ENCODE peak calls at places on chromosomes 2 and 18, in ten cellular contexts. N is lung microvascular endothelial cell, R is pancreas, O is Peyer's patch, Q is prostate gland, C is OCI-LY7, W is mucosa of gallbladder, K is activated T-cell treated with anti-CD3 and anti-CD28 coated beads for 48 hours, H is ascending aorta, A is AG09309. J is an unnamed sample.

GRCh38 chr2:72789241-72789640 is 36.6 kb downstream of the EXOC6B start:
- DNase-seq in W (no peak), Q (no peak), R (no peak), K (no peak), N (no peak), O (no peak), C (no peak), H (no peak), A (no peak), J (no peak)

GRCh38 chr18:54737986-54738385 is 90.3 kb upstream of the RAB27B start:
- DNase-seq in K (no peak), N (peak), W (no peak), O (no peak), H (no peak), R (no peak), A (no peak), Q (no peak), C (no peak), J (peak)

GRCh38 chr2:130355181-130355577 is 677 bp upstream of the PTPN18 start:
- DNase-seq in K (no peak), A (no peak), C (peak), N (no peak), W (no peak), Q (no peak), R (no peak), O (no peak), H (no peak), J (no peak)

GRCh38 chr2:195486520-195486919 is 170.5 kb upstream of the SLC39A10 start:
- DNase-seq in A (no peak), Q (no peak), O (no peak), H (no peak), K (no peak), N (no peak), W (no peak), C (no peak), R (no peak), J (peak)

GRCh38 chr2:138276367-138276766 is 225.2 kb upstream of the SPOPL start:
- DNase-seq in O (no peak), N (no peak), K (no peak), C (no peak), W (no peak), H (no peak), R (no peak), Q (no peak), A (no peak), J (no peak)

GRCh38 chr18:12397793-12398192 is 9.9 kb upstream of the PRELID3A start:
- DNase-seq in R (no peak), A (no peak), N (no peak), K (no peak), C (no peak), Q (no peak), H (no peak), O (no peak), W (no peak), J (no peak)

GRCh38 chr2:45224321-45224995 is 215.2 kb upstream of the SIX2 start:
- DNase-seq in O (no peak), N (no peak), C (peak), Q (no peak), W (no peak), R (no peak), H (no peak), A (no peak), K (no peak), J (no peak)

GRCh38 chr2:190407662-190408537 is at the start of gene MFSD6:
- DNase-seq in R (peak), A (no peak), H (no peak), O (peak), W (peak), K (peak), N (peak), C (peak), Q (peak), J (peak)

GRCh38 chr2:195343942-195344530 is 313.0 kb upstream of the SLC39A10 start:
- DNase-seq in H (no peak), R (no peak), C (no peak), O (no peak), N (no peak), W (no peak), A (peak), K (no peak), Q (no peak), J (peak)

GRCh38 chr2:85718885-85719487 is 24.8 kb downstream of the GNLY start:
- DNase-seq in N (no peak), K (no peak), W (peak), H (no peak), R (no peak), O (no peak), A (no peak), Q (no peak), C (no peak), J (no peak)

GRCh38 chr18:45528712-45529336 is 86.5 kb upstream of the SLC14A2 start:
- DNase-seq in N (no peak), O (no peak), H (no peak), K (no peak), Q (no peak), W (no peak), A (no peak), C (no peak), R (no peak), J (no peak)

GRCh38 chr2:72278046-72278445 is 130.4 kb upstream of the CYP26B1 start:
- DNase-seq in W (no peak), O (no peak), K (no peak), N (peak), R (no peak), Q (no peak), A (no peak), C (no peak), H (no peak), J (peak)

GRCh38 chr2:231429152-231429551 is 33.6 kb downstream of the B3GNT7 start:
- DNase-seq in W (no peak), R (no peak), C (no peak), H (no peak), Q (no peak), A (no peak), N (no peak), K (no peak), O (no peak), J (no peak)

GRCh38 chr2:118058979-118059378 is 29.3 kb upstream of the INSIG2 start:
- DNase-seq in R (no peak), K (no peak), Q (no peak), O (no peak), C (no peak), A (no peak), H (no peak), W (no peak), N (no peak), J (peak)

GRCh38 chr2:225600444-225600843 is 200.9 kb downstream of the NYAP2 start:
- DNase-seq in A (no peak), C (no peak), R (no peak), N (no peak), H (no peak), W (no peak), K (no peak), Q (no peak), O (no peak), J (no peak)

GRCh38 chr2:42618972-42619371 is 50.5 kb downstream of the MTA3 start:
- DNase-seq in O (no peak), N (peak), W (no peak), H (no peak), R (no peak), Q (no peak), K (no peak), C (no peak), A (peak), J (peak)

GRCh38 chr2:81598437-81598836 is 1293.9 kb upstream of the LRRTM1 start:
- DNase-seq in K (no peak), H (no peak), A (no peak), W (no peak), Q (no peak), R (no peak), N (no peak), O (no peak), C (no peak), J (no peak)

GRCh38 chr2:173984866-173985588 is 19.9 kb upstream of the SP3 start:
- DNase-seq in O (no peak), H (no peak), R (no peak), K (no peak), Q (peak), W (no peak), N (no peak), C (no peak), A (no peak), J (no peak)

GRCh38 chr2:38178556-38179419 is 102.8 kb upstream of the CYP1B1 start:
- DNase-seq in C (no peak), K (no peak), R (no peak), W (peak), A (no peak), O (peak), N (peak), Q (no peak), H (peak), J (peak)

GRCh38 chr2:38260972-38261371 is 116.1 kb downstream of the ATL2 start:
- DNase-seq in W (no peak), C (no peak), A (no peak), H (no peak), K (no peak), N (no peak), O (no peak), R (no peak), Q (no peak), J (no peak)

GRCh38 chr18:30094556-30094955 is 948.0 kb downstream of the DSC3 start:
- DNase-seq in Q (no peak), N (no peak), H (no peak), R (no peak), C (no peak), A (no peak), O (no peak), W (no peak), K (no peak), J (peak)

GRCh38 chr2:201607568-201607967 is 35.7 kb downstream of the TMEM237 start:
- DNase-seq in O (no peak), N (no peak), W (no peak), C (no peak), K (no peak), H (no peak), Q (no peak), R (no peak), A (no peak), J (no peak)

GRCh38 chr2:108288534-108289106 is at the start of gene SULT1C2:
- DNase-seq in H (no peak), R (no peak), W (peak), C (no peak), O (no peak), N (no peak), A (no peak), Q (no peak), K (no peak), J (peak)

GRCh38 chr2:235723811-235724465 is 230.1 kb downstream of the AGAP1 start:
- DNase-seq in R (no peak), Q (no peak), A (no peak), W (no peak), O (no peak), N (no peak), K (no peak), H (no peak), C (no peak), J (no peak)

GRCh38 chr2:147844691-147845607 is at the start of gene ACVR2A:
- DNase-seq in W (peak), H (no peak), O (peak), K (peak), Q (peak), A (no peak), R (peak), C (peak), N (peak), J (peak)

J was measured in LHCN-M2.